ENCODE peak calls at places on chromosomes 6 and 20, in six cellular contexts. V is GM12865, S is fibroblast of lung, D is upper lobe of right lung, Z is lower lobe of right lung, F is fibroblast of the aortic adventitia. E is an unnamed sample.

GRCh38 chr6:15871211-15871770 is 208.5 kb upstream of the DTNBP1 start:
- DNase-seq in S (no peak), D (no peak), V (no peak), Z (no peak), F (no peak), E (no peak)

GRCh38 chr20:59939052-59939878 is 840 bp downstream of the PPP1R3D start:
- DNase-seq in S (peak), D (peak), Z (peak), V (peak), F (peak), E (no peak)

GRCh38 chr20:24891546-24892393 is 57.3 kb upstream of the CST7 start:
- DNase-seq in Z (no peak), D (peak), F (no peak), S (no peak), V (no peak), E (peak)

GRCh38 chr6:36131517-36132220 is 1.4 kb downstream of the MAPK13 start:
- DNase-seq in F (peak), S (peak), Z (no peak), D (peak), V (peak), E (no peak)

GRCh38 chr6:155030148-155030720 is 35.1 kb downstream of the TIAM2 start:
- DNase-seq in D (no peak), S (no peak), Z (no peak), V (no peak), F (peak), E (peak)

GRCh38 chr6:170112583-170112860 is 178.4 kb downstream of the DLL1 start:
- DNase-seq in V (no peak), D (peak), F (no peak), Z (no peak), S (no peak), E (no peak)

GRCh38 chr6:144955853-144956252 is 670.7 kb downstream of the UTRN start:
- DNase-seq in S (no peak), Z (no peak), V (no peak), D (no peak), F (peak), E (peak)

GRCh38 chr6:89921691-89922090 is 27.4 kb downstream of the GJA10 start:
- DNase-seq in D (no peak), S (no peak), V (no peak), F (no peak), Z (no peak), E (no peak)

GRCh38 chr6:30749554-30750378 is 5.4 kb upstream of the IER3 start:
- DNase-seq in Z (no peak), F (no peak), D (no peak), S (no peak), V (no peak), E (no peak)

GRCh38 chr20:33576432-33576883 is 85.7 kb upstream of the C20orf144 start:
- DNase-seq in D (no peak), F (peak), Z (no peak), V (no peak), S (peak), E (no peak)

GRCh38 chr6:123550052-123550617 is 86.6 kb downstream of the TRDN start:
- DNase-seq in V (no peak), F (peak), D (no peak), Z (no peak), S (no peak), E (no peak)

DNA sequence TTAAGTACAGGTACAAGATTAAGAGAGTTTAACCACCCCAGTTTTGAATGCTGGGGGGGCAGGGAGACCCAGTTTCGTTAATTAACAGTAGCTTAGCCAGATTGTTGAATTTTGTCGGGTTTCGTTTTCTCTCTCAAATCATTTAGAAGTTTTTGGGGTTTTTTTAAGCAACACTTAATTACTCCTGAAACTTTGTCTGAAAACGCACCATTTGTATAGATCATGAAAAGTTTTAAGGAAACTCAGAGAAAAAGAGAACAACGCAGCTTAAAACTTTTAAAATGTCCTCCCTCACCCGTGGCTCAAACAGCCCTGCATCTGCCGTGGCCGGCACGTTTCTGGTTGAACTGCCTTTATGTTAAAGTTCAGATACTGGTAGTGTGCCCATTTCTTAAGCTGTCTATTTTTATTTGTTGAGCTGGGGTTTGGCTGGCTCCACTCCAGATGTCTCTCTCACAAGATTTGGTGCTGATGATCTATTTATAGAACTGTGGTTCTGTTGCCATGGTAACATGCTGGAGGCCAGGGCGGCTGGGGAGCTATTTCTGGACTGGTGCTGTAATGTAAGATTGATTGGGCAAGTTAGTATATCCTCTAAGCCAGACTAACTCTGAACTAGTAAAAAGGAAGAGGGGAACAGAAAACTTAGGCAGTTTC is 55.1 kb downstream of the GNAS start:
- DNase-seq in V (peak), Z (peak), D (peak), F (peak), S (peak), E (peak)
- H3K4me3 ChIP-seq in V (peak), Z (peak), D (peak), F (peak), S (peak), E (peak)

DNA sequence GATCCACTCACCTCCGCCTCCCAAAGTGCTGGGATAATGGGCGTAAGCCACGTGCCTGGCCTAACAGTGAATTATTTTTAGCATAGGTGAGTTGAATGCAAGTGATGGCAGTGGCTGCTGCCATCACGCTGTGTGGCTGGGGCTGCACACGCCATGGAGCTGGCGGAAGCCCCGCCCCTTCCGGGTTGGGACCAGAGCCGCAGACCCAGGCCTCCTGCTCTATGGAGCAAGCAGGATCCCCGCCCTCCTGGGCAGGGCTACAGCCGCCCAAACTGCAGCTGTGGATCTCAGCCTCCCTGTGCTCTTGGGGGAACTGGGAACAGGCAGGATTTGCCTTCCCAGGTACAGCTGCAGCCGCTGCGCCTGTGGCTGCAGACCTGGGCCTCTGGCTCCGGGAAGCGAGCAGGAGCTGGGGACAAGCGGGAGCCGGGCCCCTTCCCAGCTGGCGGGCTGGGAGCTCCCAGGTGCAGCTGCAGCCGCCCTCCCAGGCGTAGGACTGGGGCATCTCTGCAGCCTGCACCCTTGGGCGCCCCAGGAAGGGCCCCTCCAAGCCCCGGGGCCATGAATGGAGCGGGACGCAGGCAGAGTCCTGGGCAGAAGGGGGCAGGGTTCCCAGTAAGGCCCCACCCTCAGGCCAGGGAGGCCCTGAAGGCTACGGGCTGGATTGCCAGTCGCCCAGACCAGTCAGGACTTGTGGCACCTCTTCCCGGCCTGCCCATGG is 30.9 kb upstream of the SLA2 start:
- DNase-seq in S (no peak), V (no peak), Z (no peak), D (no peak), F (no peak), E (no peak)
- H3K4me3 ChIP-seq in S (no peak), V (no peak), Z (no peak), D (no peak), F (no peak), E (no peak)

DNA sequence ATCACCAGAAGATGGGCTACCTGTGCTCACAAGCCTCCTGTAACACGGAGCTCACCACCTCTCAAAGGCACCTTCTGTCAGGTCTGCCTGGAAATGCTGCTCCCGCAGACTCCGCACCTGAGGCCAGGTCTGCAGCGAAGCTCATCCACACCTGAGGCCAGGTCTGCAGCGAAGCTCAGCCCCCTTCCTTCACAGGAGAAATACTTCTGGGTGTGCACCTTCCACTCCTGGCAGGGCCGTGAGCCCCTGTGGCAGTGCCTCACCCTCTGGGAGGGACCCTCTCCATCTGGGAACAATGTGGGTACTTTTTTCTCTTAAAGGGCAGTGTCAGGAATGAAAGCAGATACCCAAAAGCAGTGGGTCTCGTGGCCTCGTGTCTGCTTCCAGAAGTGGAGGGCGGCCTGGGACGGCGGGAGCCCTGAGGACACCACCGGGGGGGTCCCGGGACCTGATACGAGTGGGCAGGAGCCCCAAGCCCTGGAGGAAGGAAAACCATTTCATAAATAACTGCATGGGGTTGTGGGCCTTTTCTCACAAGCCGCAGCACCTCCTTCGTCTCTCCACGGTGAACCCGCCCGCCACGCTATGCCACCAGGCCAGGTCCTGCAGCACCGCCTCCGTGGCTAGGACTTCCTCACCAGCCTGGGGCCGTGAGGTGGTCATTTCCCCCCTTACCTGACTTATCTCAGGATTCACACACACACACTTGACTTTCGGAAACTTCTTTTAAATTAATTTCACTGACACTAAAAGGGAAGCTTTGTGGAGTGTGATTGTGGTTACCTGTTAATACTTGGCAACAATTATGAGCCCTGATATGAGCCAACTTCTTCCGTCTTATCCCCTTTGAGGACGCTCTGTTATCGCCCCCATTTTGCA is 1.2 kb upstream of the SLCO4A1 start:
- DNase-seq in D (no peak), Z (no peak), V (no peak), F (no peak), S (no peak), E (no peak)
- H3K4me3 ChIP-seq in D (peak), Z (peak), V (peak), F (no peak), S (no peak), E (peak)

GRCh38 chr6:26225848-26226590 is 138.8 kb downstream of the HFE start:
- DNase-seq in F (no peak), D (no peak), S (no peak), Z (no peak), V (no peak), E (no peak)
- H3K4me3 ChIP-seq in F (no peak), D (no peak), S (no peak), Z (no peak), V (no peak), E (peak)

GRCh38 chr6:148440877-148441453 is 98.3 kb downstream of the SASH1 start:
- DNase-seq in D (peak), Z (peak), F (peak), S (peak), V (no peak), E (peak)
- H3K4me3 ChIP-seq in D (no peak), Z (peak), F (no peak), S (no peak), V (no peak), E (peak)

DNA sequence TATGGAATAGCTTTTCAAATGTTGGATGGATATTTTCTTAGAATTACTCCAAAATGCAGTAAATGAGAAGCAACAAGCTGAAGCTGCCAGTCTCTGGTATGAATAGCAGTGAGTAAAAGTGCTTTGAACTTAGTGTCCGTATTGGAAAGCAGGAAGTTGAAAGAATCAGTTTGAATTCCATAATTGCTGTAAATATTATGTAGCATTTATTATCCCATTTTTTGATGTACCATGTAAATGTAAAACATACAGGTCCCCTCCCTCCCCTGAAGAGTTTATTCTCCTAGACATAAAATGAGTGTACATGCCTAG is 113.5 kb downstream of the SLC16A10 start:
- DNase-seq in V (no peak), S (no peak), F (no peak), Z (no peak), D (no peak), E (no peak)
- H3K4me3 ChIP-seq in V (no peak), S (no peak), F (no peak), Z (no peak), D (no peak), E (no peak)

DNA sequence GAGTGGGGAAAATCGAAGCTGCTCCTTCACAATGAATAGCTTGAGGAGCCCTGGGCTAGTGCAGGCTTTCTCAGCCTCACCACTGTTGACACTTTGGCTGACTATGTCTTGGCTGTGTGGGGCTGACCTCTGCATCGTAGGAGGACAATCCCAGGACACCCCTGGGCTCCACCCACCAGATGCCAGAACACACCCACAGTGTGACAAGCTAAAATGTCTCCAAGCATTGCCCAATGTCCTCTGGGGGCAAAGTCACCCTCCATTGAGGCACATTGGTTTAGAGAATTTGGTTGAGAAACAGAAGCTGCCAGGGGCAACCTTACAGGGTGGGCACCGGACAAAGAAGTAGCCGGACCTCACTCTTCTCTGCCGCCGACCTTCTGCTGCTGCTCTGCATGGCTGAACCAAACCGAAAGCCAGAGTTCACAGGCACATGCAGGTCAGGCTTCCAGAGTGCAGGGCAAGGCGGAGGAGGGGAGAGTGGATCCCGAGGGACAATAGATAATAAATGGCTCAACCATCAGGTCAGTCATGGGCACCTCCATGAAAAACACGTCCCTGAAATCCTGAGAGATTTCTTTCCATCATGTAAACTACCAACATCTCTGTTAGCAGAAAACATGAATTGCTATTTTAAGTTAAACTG is 189.0 kb downstream of the LRFN2 start:
- DNase-seq in S (no peak), F (no peak), Z (no peak), D (no peak), V (no peak), E (no peak)
- H3K4me3 ChIP-seq in S (no peak), F (no peak), Z (no peak), D (no peak), V (no peak), E (no peak)

GRCh38 chr6:169092375-169092774 is 161.3 kb downstream of the THBS2 start:
- DNase-seq in F (peak), Z (no peak), S (peak), D (no peak), V (peak), E (no peak)

GRCh38 chr6:169085466-169085865 is 168.2 kb downstream of the THBS2 start:
- DNase-seq in D (no peak), Z (no peak), S (no peak), V (no peak), F (no peak), E (no peak)

GRCh38 chr6:169086020-169086419 is 167.6 kb downstream of the THBS2 start:
- DNase-seq in Z (no peak), S (no peak), F (no peak), V (no peak), D (no peak), E (no peak)

GRCh38 chr6:169087436-169088046 is 166.1 kb downstream of the THBS2 start:
- DNase-seq in F (peak), V (no peak), S (peak), D (no peak), Z (no peak), E (no peak)

DNA sequence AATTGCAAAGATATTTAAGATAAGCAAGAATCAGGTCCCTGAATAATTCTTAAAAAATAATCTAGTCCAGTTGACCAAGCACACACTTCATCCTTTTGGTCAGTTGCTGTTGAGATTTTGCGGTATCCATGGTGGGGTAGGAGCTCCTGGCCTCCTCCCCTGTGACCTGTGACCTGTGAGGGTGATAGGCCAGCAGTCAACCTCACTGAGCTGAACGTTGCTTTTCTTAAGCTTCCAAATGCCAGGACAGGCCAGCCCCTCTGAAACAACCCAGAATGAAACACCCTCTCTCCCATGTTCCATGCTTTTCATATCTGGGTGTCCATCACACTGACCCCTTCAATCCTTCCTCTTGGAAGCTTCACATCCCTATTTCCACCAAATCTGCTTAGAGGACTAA is 164.9 kb downstream of the THBS2 start:
- DNase-seq in Z (no peak), F (no peak), D (no peak), S (no peak), V (no peak), E (no peak)
- H3K4me3 ChIP-seq in Z (no peak), F (no peak), D (no peak), S (no peak), V (no peak), E (no peak)

GRCh38 chr6:27668442-27669275 is 195.8 kb upstream of the ZNF184 start:
- DNase-seq in D (no peak), Z (no peak), S (peak), F (peak), V (peak), E (no peak)
- H3K4me3 ChIP-seq in D (no peak), Z (no peak), S (no peak), F (peak), V (peak), E (peak)

GRCh38 chr6:46734867-46735719 is at the start of gene PLA2G7:
- DNase-seq in Z (peak), S (peak), F (peak), V (no peak), D (peak), E (no peak)

GRCh38 chr6:46730918-46731461 is 4.2 kb downstream of the PLA2G7 start:
- DNase-seq in S (no peak), V (no peak), Z (no peak), D (no peak), F (no peak), E (no peak)

GRCh38 chr6:46736913-46737312 is 1.7 kb upstream of the PLA2G7 start:
- DNase-seq in S (no peak), V (no peak), D (no peak), F (no peak), Z (no peak), E (no peak)

GRCh38 chr6:46733410-46733809 is 1.8 kb downstream of the PLA2G7 start:
- DNase-seq in S (no peak), V (no peak), D (no peak), F (no peak), Z (no peak), E (no peak)

GRCh38 chr6:46735720-46736031 is 501 bp upstream of the PLA2G7 start:
- DNase-seq in S (no peak), D (no peak), Z (no peak), V (no peak), F (no peak), E (no peak)
- H3K4me3 ChIP-seq in S (no peak), D (peak), Z (peak), V (no peak), F (no peak), E (peak)